ENCODE peak calls at places on chromosomes 13 and 19, in four cellular contexts. L is fibroblast of pulmonary artery, A is tibial nerve, C is WTC11. B is an unnamed sample.

GRCh38 chr19:12913871-12914690 is 5.0 kb downstream of the SYCE2 start:
- DNase-seq in L (peak), A (no peak), C (no peak), B (no peak)

GRCh38 chr13:33409673-33410072 is 124.1 kb upstream of the STARD13 start:
- DNase-seq in L (peak), A (no peak), C (no peak), B (no peak)

GRCh38 chr19:8245869-8246835 is 37.0 kb downstream of the CERS4 start:
- DNase-seq in L (no peak), A (no peak), C (no peak), B (no peak)

GRCh38 chr19:56927791-56928207 is 87.3 kb upstream of the PEG3 start:
- DNase-seq in L (no peak), A (no peak), C (no peak), B (no peak)

GRCh38 chr13:34748078-34748477 is 194.0 kb upstream of the NBEA start:
- DNase-seq in L (peak), A (no peak), C (no peak), B (no peak)

GRCh38 chr19:49688531-49689132 is 762 bp upstream of the ADM5 start:
- DNase-seq in L (no peak), A (no peak), C (no peak), B (no peak)

GRCh38 chr19:54388001-54388802 is 23.5 kb upstream of the LAIR1 start:
- DNase-seq in L (no peak), A (no peak), C (peak), B (peak)

GRCh38 chr19:40274585-40275544 is 10.3 kb downstream of the AKT2 start:
- DNase-seq in L (no peak), A (no peak), C (no peak), B (peak)

GRCh38 chr13:88544836-88545235 is 873.7 kb downstream of the SLITRK5 start:
- DNase-seq in L (no peak), A (no peak), C (no peak), B (no peak)

GRCh38 chr19:36014029-36014924 is at the start of gene ALKBH6:
- DNase-seq in L (peak), A (peak), C (peak), B (peak)

GRCh38 chr13:113297370-113297871 is 382 bp downstream of the LAMP1 start:
- DNase-seq in L (peak), A (no peak), C (no peak), B (peak)

GRCh38 chr13:32587774-32588165 is 1.5 kb downstream of the PDS5B start:
- DNase-seq in L (peak), A (no peak), C (no peak), B (no peak)

GRCh38 chr13:84487681-84488080 is 605.4 kb upstream of the SLITRK1 start:
- DNase-seq in L (no peak), A (no peak), C (no peak), B (no peak)

GRCh38 chr13:43127827-43128226 is 104.4 kb downstream of the DNAJC15 start:
- DNase-seq in L (no peak), A (no peak), C (no peak), B (no peak)

GRCh38 chr19:33868821-33869412 is 72.2 kb downstream of the KCTD15 start:
- DNase-seq in L (peak), A (no peak), C (peak), B (no peak)

GRCh38 chr19:3142292-3142670 is 6.4 kb downstream of the GNA15 start:
- DNase-seq in L (peak), A (no peak), C (no peak), B (no peak)

GRCh38 chr19:17802137-17802858 is 7.4 kb downstream of the B3GNT3 start:
- DNase-seq in L (no peak), A (no peak), C (no peak), B (no peak)

GRCh38 chr19:49588370-49589122 is 2.4 kb upstream of the PRR12 start:
- DNase-seq in L (no peak), A (no peak), C (no peak), B (no peak)

GRCh38 chr19:8684001-8684902 is 14.3 kb downstream of the ACTL9 start:
- DNase-seq in L (no peak), A (no peak), C (no peak), B (no peak)

GRCh38 chr19:10231624-10232228 is 595 bp upstream of the S1PR2 start:
- DNase-seq in L (no peak), A (no peak), C (no peak), B (no peak)

GRCh38 chr13:33139186-33139585 is 123.0 kb downstream of the KL start:
- DNase-seq in L (no peak), A (peak), C (no peak), B (no peak)

GRCh38 chr19:35718345-35719041 is 690 bp downstream of the KMT2B start:
- DNase-seq in L (peak), A (no peak), C (peak), B (peak)

GRCh38 chr19:6723108-6723618 is 2.7 kb upstream of the C3 start:
- DNase-seq in L (peak), A (no peak), C (no peak), B (no peak)

GRCh38 chr13:91722267-91722884 is 324.0 kb downstream of the GPC5 start:
- DNase-seq in L (peak), A (no peak), C (no peak), B (peak)

GRCh38 chr19:15251749-15252397 is 19.6 kb upstream of the EPHX3 start:
- DNase-seq in L (peak), A (peak), C (peak), B (no peak)

GRCh38 chr19:41586064-41586463 is 10.1 kb downstream of the CEACAM21 start:
- DNase-seq in L (no peak), A (no peak), C (no peak), B (no peak)

GRCh38 chr13:94813920-94814500 is 101.7 kb upstream of the SOX21 start:
- DNase-seq in L (no peak), A (no peak), C (no peak), B (peak)
- TF ChIP-seq CTCF in L (no peak), A (no peak), C (no peak), B (no peak)

GRCh38 chr13:23707674-23708073 is 137.5 kb downstream of the TNFRSF19 start:
- DNase-seq in L (peak), A (no peak), C (no peak), B (no peak)
- TF ChIP-seq CTCF in L (peak), A (no peak), C (no peak), B (peak)

GRCh38 chr13:24679686-24680085 is 522 bp upstream of the ATP12A start:
- DNase-seq in L (no peak), A (no peak), C (no peak), B (no peak)

GRCh38 chr13:24682353-24682752 is 2.1 kb downstream of the ATP12A start:
- DNase-seq in L (no peak), A (no peak), C (no peak), B (no peak)

GRCh38 chr13:24681930-24682329 is 1.7 kb downstream of the ATP12A start:
- DNase-seq in L (no peak), A (no peak), C (no peak), B (no peak)

GRCh38 chr13:24680921-24681585 is 845 bp downstream of the ATP12A start:
- DNase-seq in L (no peak), A (no peak), C (no peak), B (no peak)

DNA sequence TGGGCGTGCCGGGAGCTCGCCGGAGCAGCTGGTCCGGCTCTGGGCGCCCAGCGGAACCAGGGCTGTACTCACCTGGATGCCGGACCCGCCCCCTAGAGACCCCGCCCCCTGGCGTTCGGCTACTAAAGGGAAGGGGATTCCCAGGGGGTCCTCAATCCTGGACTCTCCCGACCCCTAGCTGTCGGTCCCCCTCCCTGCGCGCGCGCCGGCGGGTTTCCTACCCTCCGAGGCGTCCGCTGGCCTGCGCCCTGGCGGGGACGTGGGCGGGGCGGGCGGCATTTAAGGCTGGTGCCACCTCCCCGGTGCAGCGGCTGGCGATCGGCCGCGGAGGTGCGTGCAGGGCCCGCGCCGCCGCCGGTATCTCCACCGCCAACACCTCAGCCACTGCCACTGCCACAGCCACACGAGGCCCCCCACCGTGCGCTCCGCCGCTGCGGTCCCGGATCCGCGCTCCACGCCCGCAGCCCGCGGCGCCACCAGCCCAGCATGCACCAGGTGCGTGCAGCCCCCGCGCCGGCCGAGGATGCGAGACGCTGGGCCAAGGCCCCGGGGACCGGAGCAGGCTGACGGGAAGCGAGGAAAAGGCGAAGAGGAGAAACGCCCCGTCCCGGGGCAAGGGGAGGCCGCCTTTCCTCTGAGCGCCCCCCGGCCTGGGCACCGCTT is at the start of gene ATP12A:
- DNase-seq in L (no peak), A (no peak), C (peak), B (peak)
- TF ChIP-seq CTCF in L (no peak), A (no peak), C (peak), B (no peak)

GRCh38 chr13:85508683-85509329 is 290.4 kb downstream of the SLITRK6 start:
- DNase-seq in L (peak), A (no peak), C (peak), B (no peak)
- TF ChIP-seq CTCF in L (no peak), A (no peak), C (no peak), B (no peak)

GRCh38 chr13:65787087-65787486 is 1443.0 kb downstream of the PCDH9 start:
- DNase-seq in L (peak), A (no peak), C (no peak), B (no peak)

GRCh38 chr13:65784088-65784816 is 1445.9 kb downstream of the PCDH9 start:
- DNase-seq in L (no peak), A (no peak), C (no peak), B (no peak)

DNA sequence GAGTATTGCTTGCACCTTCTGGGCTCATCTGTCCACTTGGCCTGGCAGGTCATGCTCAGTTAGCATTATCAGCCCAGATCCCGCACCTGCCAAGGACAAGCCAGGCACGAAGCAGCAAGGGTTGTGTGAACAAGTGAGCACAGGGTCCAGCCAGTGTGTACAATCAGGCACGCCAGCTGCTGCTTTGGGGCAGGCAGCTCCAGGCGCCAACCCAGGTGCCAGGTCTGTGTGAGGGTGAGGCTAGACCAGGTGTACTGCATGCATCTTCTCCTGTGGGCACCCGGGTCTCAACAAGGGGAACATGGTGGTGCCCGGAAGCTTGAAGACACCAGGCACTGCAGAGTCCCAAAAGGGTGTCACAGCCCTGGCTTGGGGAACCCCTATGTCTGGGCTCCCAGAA is 1446.8 kb downstream of the PCDH9 start:
- DNase-seq in L (no peak), A (no peak), C (no peak), B (no peak)
- TF ChIP-seq CTCF in L (no peak), A (no peak), C (no peak), B (no peak)

GRCh38 chr13:110589991-110590390 is 25.4 kb upstream of the NAXD start:
- DNase-seq in L (no peak), A (no peak), C (no peak), B (no peak)

GRCh38 chr13:110590577-110590976 is 24.8 kb upstream of the NAXD start:
- DNase-seq in L (no peak), A (no peak), C (no peak), B (no peak)

GRCh38 chr13:110597041-110597689 is 18.2 kb upstream of the NAXD start:
- DNase-seq in L (no peak), A (no peak), C (no peak), B (no peak)

GRCh38 chr13:110593430-110594130 is 21.8 kb upstream of the NAXD start:
- DNase-seq in L (peak), A (no peak), C (no peak), B (peak)

GRCh38 chr13:110592670-110593069 is 22.7 kb upstream of the NAXD start:
- DNase-seq in L (no peak), A (no peak), C (no peak), B (no peak)
- TF ChIP-seq CTCF in L (no peak), A (no peak), C (no peak), B (no peak)

GRCh38 chr13:62611343-62611742 is 1195.7 kb upstream of the PCDH20 start:
- DNase-seq in L (no peak), A (no peak), C (no peak), B (no peak)
- TF ChIP-seq CTCF in L (no peak), A (no peak), C (no peak), B (no peak)

DNA sequence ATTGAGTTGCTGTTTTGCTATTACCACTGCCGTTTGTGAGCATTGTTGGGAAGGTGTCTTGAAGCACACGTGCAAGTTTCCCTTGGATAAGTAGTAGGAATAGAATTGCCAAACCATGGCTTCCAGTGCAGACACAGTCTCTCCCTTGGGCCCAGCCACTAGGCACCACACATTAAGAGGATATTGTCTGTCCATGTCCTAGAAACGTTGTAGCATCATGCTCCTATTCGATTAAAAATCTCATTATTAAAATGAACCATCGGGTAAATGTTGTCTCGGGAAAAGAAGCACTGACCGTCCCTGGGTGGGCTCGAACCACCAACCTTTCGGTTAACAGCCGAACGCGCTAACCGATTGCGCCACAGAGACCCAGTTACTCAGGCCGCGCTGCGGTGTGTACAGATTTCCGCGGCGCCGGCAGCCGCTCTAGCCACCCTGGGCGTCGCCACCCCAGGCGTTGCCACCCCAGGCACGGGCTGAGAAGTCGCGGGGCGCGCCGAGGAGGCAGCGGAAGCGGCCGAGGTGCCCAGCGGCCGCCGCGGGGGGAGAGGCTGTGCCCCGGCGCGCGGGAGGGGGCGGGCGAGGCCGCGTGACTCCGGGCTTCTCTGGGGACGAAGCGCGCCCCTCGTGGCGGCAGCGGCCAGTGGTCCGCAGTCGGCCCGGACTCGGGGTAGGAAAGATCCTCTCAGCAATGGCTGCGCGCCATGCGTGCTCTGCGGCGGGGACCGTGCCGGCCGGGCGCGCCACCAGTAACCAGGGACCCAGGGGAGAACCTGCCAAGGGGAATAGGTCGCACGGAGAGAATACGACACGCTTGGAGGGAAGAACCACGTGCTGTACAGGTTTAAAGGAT is 56.2 kb downstream of the USPL1 start:
- DNase-seq in L (peak), A (peak), C (peak), B (peak)
- TF ChIP-seq CTCF in L (peak), A (peak), C (peak), B (peak)